ENCODE peak calls at places on chromosomes 2 and 18, in six cellular contexts. G is A549, X is head of caudate nucleus, J is T-helper 2 cell, I is endothelial cell of umbilical vein, Y is brain microvascular endothelial cell. V is an unnamed sample.

GRCh38 chr2:156343096-156343939 is 10.8 kb upstream of the NR4A2 start:
- DNase-seq in Y (no peak), J (peak; percentile 19), X (no peak), I (no peak), G (no peak), V (no peak)

GRCh38 chr2:38271697-38272096 is 105.4 kb downstream of the ATL2 start:
- DNase-seq in G (no peak), X (no peak), Y (no peak), J (no peak), I (no peak), V (no peak)

GRCh38 chr2:233130481-233130970 is 70.4 kb downstream of the INPP5D start:
- DNase-seq in I (no peak), J (no peak), X (no peak), G (no peak), Y (no peak), V (no peak)

GRCh38 chr18:9067823-9068222 is 34.7 kb upstream of the NDUFV2 start:
- DNase-seq in X (no peak), J (no peak), Y (no peak), G (no peak), I (no peak), V (no peak)

GRCh38 chr18:74242451-74243096 is 49.2 kb downstream of the CYB5A start:
- DNase-seq in Y (no peak), G (no peak), J (no peak), I (no peak), X (no peak), V (no peak)

GRCh38 chr2:114661926-114662670 is 219.7 kb downstream of the DPP10 start:
- DNase-seq in Y (no peak), G (peak; percentile 10), J (no peak), I (no peak), X (peak; percentile 22), V (peak; percentile 2)

GRCh38 chr2:163604941-163605555 is 130.8 kb downstream of the FIGN start:
- DNase-seq in J (no peak), G (no peak), I (no peak), X (no peak), Y (peak; percentile 77), V (no peak)

GRCh38 chr18:79882522-79883241 is 68.8 kb downstream of the SLC66A2 start:
- DNase-seq in J (no peak), Y (no peak), G (no peak), I (no peak), X (no peak), V (no peak)

GRCh38 chr2:183059561-183059960 is 19.0 kb upstream of the DUSP19 start:
- DNase-seq in I (peak; percentile 81), J (no peak), X (no peak), G (peak; percentile 72), Y (peak; percentile 70), V (no peak)

GRCh38 chr18:70698574-70698973 is 409.7 kb downstream of the SOCS6 start:
- DNase-seq in G (no peak), J (no peak), I (no peak), Y (no peak), X (no peak), V (no peak)

GRCh38 chr2:240523451-240524281 is 34.1 kb downstream of the ANKMY1 start:
- DNase-seq in J (no peak), Y (no peak), I (no peak), G (no peak), X (no peak), V (no peak)

GRCh38 chr2:32453242-32454062 is 96.6 kb downstream of the BIRC6 start:
- DNase-seq in Y (no peak), J (no peak), X (no peak), I (peak; percentile 59), G (no peak), V (no peak)

GRCh38 chr2:228535396-228535795 is 353.9 kb upstream of the SPHKAP start:
- DNase-seq in J (no peak), I (no peak), X (no peak), Y (no peak), G (peak; percentile 14), V (no peak)

GRCh38 chr2:59888015-59888414 is 665.4 kb downstream of the BCL11A start:
- DNase-seq in X (no peak), J (peak; percentile 7), G (no peak), Y (no peak), I (no peak), V (no peak)

GRCh38 chr2:222452422-222452950 is 28.1 kb downstream of the SGPP2 start:
- DNase-seq in I (no peak), G (no peak), Y (no peak), J (no peak), X (no peak), V (no peak)

GRCh38 chr2:230864122-230864604 is 579 bp upstream of the ITM2C start:
- DNase-seq in G (no peak), J (no peak), X (no peak), I (no peak), Y (no peak), V (no peak)

GRCh38 chr2:238489896-238490295 is 63.2 kb downstream of the ASB1 start:
- DNase-seq in I (no peak), G (no peak), X (no peak), Y (no peak), J (no peak), V (no peak)

GRCh38 chr18:73564073-73564472 is 583.6 kb downstream of the FBXO15 start:
- DNase-seq in Y (peak; percentile 49), J (no peak), G (peak; percentile 64), I (no peak), X (no peak), V (no peak)

GRCh38 chr18:26745288-26745975 is 120.1 kb downstream of the AQP4 start:
- DNase-seq in X (no peak), G (peak; percentile 20), Y (no peak), I (no peak), J (no peak), V (no peak)

GRCh38 chr18:48950536-48951447 is at the start of gene SMAD7:
- DNase-seq in J (no peak), X (peak; percentile 43), G (no peak), I (peak; percentile 45), Y (no peak), V (no peak)

GRCh38 chr2:126038901-126039300 is 617.1 kb upstream of the GYPC start:
- DNase-seq in G (no peak), I (no peak), Y (no peak), X (no peak), J (no peak), V (no peak)

GRCh38 chr2:239078128-239078924 is 230.4 kb downstream of the TWIST2 start:
- DNase-seq in I (no peak), G (no peak), J (no peak), Y (no peak), X (no peak), V (no peak)

GRCh38 chr2:54945401-54946219 is 104.6 kb downstream of the RTN4 start:
- DNase-seq in J (no peak), G (peak; percentile 24), Y (no peak), X (peak; percentile 57), I (no peak), V (peak; percentile 59)

GRCh38 chr2:124959582-124959981 is 934.5 kb downstream of the CNTNAP5 start:
- DNase-seq in X (no peak), I (no peak), J (no peak), G (no peak), Y (no peak), V (no peak)

GRCh38 chr2:112023707-112024106 is 31.4 kb upstream of the TMEM87B start:
- DNase-seq in I (no peak), J (no peak), X (no peak), Y (no peak), G (no peak), V (no peak)

GRCh38 chr2:126876631-126877030 is 22.1 kb upstream of the TEX51 start:
- DNase-seq in I (no peak), X (no peak), J (no peak), G (no peak), Y (no peak), V (no peak)

GRCh38 chr2:216202602-216203250 is 93.6 kb downstream of the XRCC5 start:
- DNase-seq in Y (no peak), I (no peak), G (no peak), J (no peak), X (no peak), V (no peak)

GRCh38 chr2:118841828-118842461 is 5.5 kb downstream of the EN1 start:
- DNase-seq in G (no peak), Y (no peak), I (peak; percentile 19), J (no peak), X (no peak), V (no peak)